ENCODE peak calls at places on chromosomes 4 and X, in nine cellular contexts. E is effector memory CD4-positive, alpha-beta T cell; Q is cardiac muscle cell; R is left ventricle myocardium inferior; N is colonic mucosa; A is lower lobe of right lung; T is HCT116; I is right atrium auricular region; G is uterus. F is an unnamed sample. For H3K4me1, the result is how much of the 10 kb centered on the place peaks cover.

GRCh38 chrX:19040373-19040772 is 56.5 kb upstream of the PHKA2 start:
- DNase-seq in E (no peak), Q (no peak), R (no peak), N (no peak), A (no peak), T (peak), I (no peak), G (no peak), F (no peak)

GRCh38 chr4:36280555-36280954 is 861 bp upstream of the DTHD1 start:
- DNase-seq in E (no peak), Q (peak), R (no peak), N (no peak), A (no peak), T (no peak), I (no peak), G (no peak), F (no peak)

GRCh38 chr4:151000747-151001429 is 14.2 kb downstream of the LRBA start:
- DNase-seq in E (no peak), Q (no peak), R (no peak), N (no peak), A (no peak), T (no peak), I (no peak), G (no peak), F (no peak)

GRCh38 chr4:88138561-88138960 is 19.9 kb downstream of the ABCG2 start:
- DNase-seq in E (no peak), Q (no peak), R (no peak), N (no peak), A (no peak), T (no peak), I (no peak), G (no peak), F (no peak)

GRCh38 chrX:40146471-40147398 is 49.0 kb upstream of the BCOR start:
- DNase-seq in E (no peak), Q (peak), R (no peak), N (peak), A (peak), T (no peak), I (no peak), G (peak), F (peak)

GRCh38 chrX:20372533-20372932 is 105.8 kb upstream of the RPS6KA3 start:
- DNase-seq in E (no peak), Q (no peak), R (no peak), N (no peak), A (no peak), T (no peak), I (no peak), G (no peak), F (no peak)

GRCh38 chr4:148445903-148446261 is 3.7 kb upstream of the NR3C2 start:
- DNase-seq in E (no peak), Q (peak), R (no peak), N (peak), A (no peak), T (no peak), I (no peak), G (no peak), F (no peak)

GRCh38 chrX:55710701-55711100 is 6.8 kb upstream of the RRAGB start:
- DNase-seq in E (no peak), Q (no peak), R (no peak), N (no peak), A (no peak), T (no peak), I (no peak), G (peak), F (no peak)

GRCh38 chrX:129759576-129760061 is 20.1 kb upstream of the SASH3 start:
- DNase-seq in E (peak), Q (no peak), R (no peak), N (no peak), A (peak), T (no peak), I (no peak), G (no peak), F (peak)

GRCh38 chr4:182271731-182272525 is 28.7 kb downstream of the TENM3 start:
- DNase-seq in E (no peak), Q (no peak), R (no peak), N (no peak), A (no peak), T (no peak), I (no peak), G (no peak), F (no peak)

GRCh38 chrX:84737471-84737871 is 235.2 kb upstream of the HDX start:
- DNase-seq in E (no peak), Q (no peak), R (peak), N (no peak), A (no peak), T (no peak), I (no peak), G (peak), F (no peak)

GRCh38 chr4:153211986-153212720 is 7.9 kb downstream of the TRIM2 start:
- DNase-seq in E (no peak), Q (no peak), R (no peak), N (no peak), A (no peak), T (no peak), I (no peak), G (no peak), F (no peak)

GRCh38 chrX:155766321-155766720 is 114.8 kb upstream of the VAMP7 start:
- DNase-seq in E (no peak), Q (no peak), R (no peak), N (no peak), A (no peak), T (no peak), I (no peak), G (no peak), F (no peak)

GRCh38 chr4:22091906-22092305 is 143.3 kb upstream of the KCNIP4 start:
- DNase-seq in E (no peak), Q (no peak), R (no peak), N (no peak), A (no peak), T (no peak), I (no peak), G (no peak), F (no peak)

GRCh38 chr4:98937977-98938376 is 9.0 kb upstream of the EIF4E start:
- DNase-seq in E (no peak), Q (no peak), R (no peak), N (no peak), A (no peak), T (no peak), I (no peak), G (no peak), F (no peak)
- H3K27ac ChIP-seq in E (no peak), Q (no peak), R (no peak), N (no peak), A (no peak), T (no peak), I (no peak), G (no peak), F (no peak)

DNA sequence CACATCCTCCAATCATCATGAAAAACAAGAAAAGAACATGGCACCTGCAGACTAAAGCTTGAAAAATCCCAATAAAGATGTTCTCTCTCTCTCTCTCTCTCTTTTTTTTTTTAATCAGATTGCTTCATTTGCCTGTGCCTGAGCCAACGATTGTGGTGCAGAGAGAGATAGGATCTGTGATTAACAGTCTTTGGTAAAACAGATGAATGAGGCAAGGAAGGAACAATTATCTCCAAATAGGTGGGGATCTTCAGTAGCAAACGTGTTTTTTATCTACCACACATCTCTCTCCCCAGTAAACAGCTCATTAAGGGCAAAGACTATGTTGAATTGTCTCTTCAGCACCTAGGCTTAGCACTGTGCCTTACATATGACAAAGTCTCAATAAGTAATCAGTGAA is 96.2 kb downstream of the SMIM20 start:
- DNase-seq in E (no peak), Q (no peak), R (no peak), N (no peak), A (no peak), T (no peak), I (no peak), G (no peak), F (no peak)
- H3K4me1 ChIP-seq in E (under half), Q (under half), R (under half), N (under half), A (under half), T (under half), I (under half), G (under half), F (under half)

GRCh38 chr4:158171456-158171790 is 1.4 kb downstream of the GASK1B start:
- DNase-seq in E (no peak), Q (no peak), R (no peak), N (no peak), A (no peak), T (no peak), I (no peak), G (no peak), F (no peak)

GRCh38 chr4:158168606-158169005 is 4.2 kb downstream of the GASK1B start:
- DNase-seq in E (no peak), Q (no peak), R (no peak), N (no peak), A (no peak), T (no peak), I (no peak), G (no peak), F (no peak)

GRCh38 chr4:158169516-158169915 is 3.3 kb downstream of the GASK1B start:
- DNase-seq in E (no peak), Q (no peak), R (no peak), N (no peak), A (no peak), T (no peak), I (no peak), G (no peak), F (no peak)

GRCh38 chr4:158170691-158171455 is 2.0 kb downstream of the GASK1B start:
- DNase-seq in E (no peak), Q (no peak), R (peak), N (peak), A (peak), T (no peak), I (peak), G (peak), F (peak)

GRCh38 chr4:158169931-158170690 is 2.7 kb downstream of the GASK1B start:
- DNase-seq in E (no peak), Q (no peak), R (no peak), N (no peak), A (no peak), T (no peak), I (no peak), G (no peak), F (no peak)
- H3K4me3 ChIP-seq in E (no peak), Q (no peak), R (peak), N (peak), A (peak), T (no peak), I (peak), G (peak), F (peak)

GRCh38 chr4:2794707-2795557 is 2.0 kb downstream of the SH3BP2 start:
- DNase-seq in E (no peak), Q (no peak), R (peak), N (peak), A (peak), T (no peak), I (no peak), G (peak), F (peak)

GRCh38 chr4:2795558-2796260 is 2.8 kb downstream of the SH3BP2 start:
- DNase-seq in E (no peak), Q (no peak), R (no peak), N (peak), A (peak), T (no peak), I (no peak), G (no peak), F (peak)

GRCh38 chr4:2797188-2797544 is 4.3 kb downstream of the SH3BP2 start:
- DNase-seq in E (no peak), Q (no peak), R (no peak), N (peak), A (peak), T (no peak), I (no peak), G (peak), F (no peak)

GRCh38 chr4:2797545-2798305 is 4.8 kb downstream of the SH3BP2 start:
- DNase-seq in E (no peak), Q (no peak), R (no peak), N (peak), A (peak), T (no peak), I (no peak), G (peak), F (no peak)

DNA sequence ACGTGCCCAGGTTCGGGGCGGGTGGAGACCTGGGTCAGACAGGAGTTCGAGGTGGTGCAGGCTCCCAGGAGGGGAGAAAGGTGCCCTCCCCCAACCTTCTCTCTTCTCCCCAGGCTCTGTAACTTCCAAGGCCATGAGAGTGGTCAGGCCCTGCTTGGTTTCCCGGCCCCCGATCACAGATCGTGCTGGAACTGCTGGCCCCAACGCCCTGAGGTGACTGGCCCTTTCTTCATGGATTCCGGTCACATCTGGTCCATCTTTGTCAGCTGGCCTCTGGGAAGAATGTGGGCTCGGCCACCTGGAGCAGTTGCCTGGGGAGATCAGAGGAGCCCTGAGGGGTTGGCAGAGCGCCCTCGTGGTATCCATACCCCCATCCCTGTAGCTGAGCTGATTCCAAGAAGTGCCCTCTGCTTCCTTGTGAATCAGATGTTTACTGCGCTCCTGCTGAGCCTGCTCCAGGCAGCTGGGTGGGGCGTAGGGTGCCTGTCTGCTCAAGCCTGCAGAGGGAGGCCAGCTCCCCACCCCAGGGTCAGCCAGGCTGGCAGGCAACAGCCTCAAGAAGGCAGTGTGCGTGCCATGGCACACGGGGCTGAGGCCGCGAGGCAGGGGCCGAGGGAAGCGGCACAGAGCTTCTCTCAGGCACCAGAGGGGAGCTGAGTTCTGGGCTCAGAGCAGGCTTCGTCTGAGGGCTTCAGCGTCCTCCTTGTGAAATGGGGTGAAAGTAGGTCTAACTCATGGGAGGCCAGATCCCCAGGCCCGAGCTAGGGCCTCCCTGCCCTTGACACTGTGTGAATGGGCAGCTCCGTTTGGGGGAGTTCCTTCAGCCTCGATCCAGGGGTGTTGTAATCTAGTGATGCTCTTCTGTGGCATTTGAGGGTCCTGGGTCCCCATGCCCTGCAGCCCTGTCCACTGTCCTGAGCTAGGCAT is 3.6 kb downstream of the SH3BP2 start:
- DNase-seq in E (no peak), Q (no peak), R (no peak), N (peak), A (peak), T (no peak), I (no peak), G (no peak), F (peak)
- H3K27ac ChIP-seq in E (no peak), Q (no peak), R (peak), N (peak), A (peak), T (peak), I (peak), G (no peak), F (peak)

DNA sequence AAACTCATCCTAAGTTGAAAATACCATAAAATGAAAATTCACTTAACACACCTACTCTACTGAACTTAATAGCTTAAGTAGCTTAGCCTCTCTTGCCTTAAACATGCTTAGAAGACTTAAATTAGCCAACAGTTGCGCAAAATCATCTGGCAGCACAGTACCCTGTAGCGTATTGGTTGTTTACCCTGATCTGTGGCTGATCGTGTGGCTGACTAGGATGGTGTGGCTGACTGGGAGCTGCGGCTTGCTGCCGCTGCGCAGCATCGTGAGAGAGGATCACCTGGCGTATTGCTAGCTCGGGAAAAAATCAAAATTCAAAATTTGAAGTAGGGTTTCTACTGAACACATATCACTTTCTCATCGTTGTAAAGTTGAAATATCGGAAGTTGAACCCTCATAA is 6.3 kb downstream of the RUFY3 start:
- DNase-seq in E (no peak), Q (no peak), R (no peak), N (no peak), A (no peak), T (no peak), I (no peak), G (no peak), F (no peak)
- H3K4me1 ChIP-seq in E (under half), Q (under half), R (under half), N (under half), A (under half), T (under half), I (under half), G (under half), F (under half)

F was measured in right cardiac atrium.